ENCODE peak calls at places on chromosomes 5 and 9, in four cellular contexts. One of them, this sample, is unnamed.

GRCh38 chr5:16558984-16559629 is 57.7 kb downstream of the RETREG1 start:
- DNase-seq in IMR-90: no peak
- DNase-seq in GM12878: no peak
- DNase-seq in K562: no peak
- DNase-seq in this sample: no peak

GRCh38 chr5:144036476-144036875 is 134.0 kb downstream of the YIPF5 start:
- DNase-seq in IMR-90: peak; percentile 17
- DNase-seq in GM12878: no peak
- DNase-seq in K562: no peak
- DNase-seq in this sample: no peak

GRCh38 chr9:97617939-97618416 is 15.2 kb downstream of the TSTD2 start:
- DNase-seq in IMR-90: no peak
- DNase-seq in K562: no peak
- DNase-seq in GM12878: no peak
- DNase-seq in this sample: no peak

GRCh38 chr5:172766287-172767104 is 4.5 kb downstream of the DUSP1 start:
- DNase-seq in K562: no peak
- DNase-seq in GM12878: no peak
- DNase-seq in IMR-90: peak; percentile 94
- DNase-seq in this sample: peak; percentile 94

GRCh38 chr9:131478421-131478868 is 24.3 kb upstream of the POMT1 start:
- DNase-seq in K562: peak; percentile 62
- DNase-seq in GM12878: no peak
- DNase-seq in IMR-90: no peak
- DNase-seq in this sample: peak; percentile 29

GRCh38 chr5:116759860-116760644 is 185.4 kb upstream of the SEMA6A start:
- DNase-seq in GM12878: no peak
- DNase-seq in IMR-90: no peak
- DNase-seq in K562: no peak
- DNase-seq in this sample: no peak

GRCh38 chr9:5611321-5612186 is 17.4 kb upstream of the RIC1 start:
- DNase-seq in GM12878: no peak
- DNase-seq in IMR-90: no peak
- DNase-seq in K562: no peak
- DNase-seq in this sample: no peak

GRCh38 chr5:77518304-77518703 is 26.2 kb upstream of the WDR41 start:
- DNase-seq in K562: peak; percentile 28
- DNase-seq in IMR-90: peak; percentile 2
- DNase-seq in GM12878: no peak
- DNase-seq in this sample: peak; percentile 2

GRCh38 chr5:154129868-154130267 is 60.7 kb upstream of the GALNT10 start:
- DNase-seq in K562: no peak
- DNase-seq in GM12878: no peak
- DNase-seq in IMR-90: no peak
- DNase-seq in this sample: no peak

GRCh38 chr5:140040358-140040757 is 2.7 kb downstream of the NRG2 start:
- DNase-seq in IMR-90: no peak
- DNase-seq in GM12878: no peak
- DNase-seq in K562: no peak
- DNase-seq in this sample: no peak

GRCh38 chr5:140042551-140043507 is at the start of gene NRG2:
- DNase-seq in GM12878: no peak
- DNase-seq in IMR-90: peak; percentile 7
- DNase-seq in K562: peak; percentile 36
- DNase-seq in this sample: peak; percentile 65

GRCh38 chr5:140039561-140039960 is 3.5 kb downstream of the NRG2 start:
- DNase-seq in K562: no peak
- DNase-seq in IMR-90: no peak
- DNase-seq in GM12878: peak; percentile 37
- DNase-seq in this sample: no peak

GRCh38 chr5:140041492-140042421 is 1.3 kb downstream of the NRG2 start:
- DNase-seq in K562: no peak
- DNase-seq in IMR-90: peak; percentile 12
- DNase-seq in GM12878: peak; percentile 36
- DNase-seq in this sample: peak; percentile 82

DNA sequence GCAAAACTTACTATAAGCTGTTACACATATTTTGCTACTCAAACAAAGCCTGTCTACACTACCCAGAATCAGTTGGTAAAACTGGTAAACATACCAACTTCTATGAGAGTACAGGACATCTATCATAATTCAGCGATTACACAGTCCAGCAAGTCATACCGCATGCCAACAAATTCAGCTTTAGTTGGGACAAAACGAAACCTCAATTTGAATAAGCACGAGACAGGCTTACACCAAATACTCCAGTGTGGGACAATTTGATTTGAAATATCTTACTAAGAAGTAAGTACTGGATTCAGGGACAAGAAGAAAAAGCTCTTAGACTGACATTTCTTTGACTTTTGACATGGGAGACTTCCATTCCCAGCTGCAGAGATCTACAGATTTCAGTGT is 2.0 kb downstream of the NRG2 start:
- DNase-seq in GM12878: no peak
- DNase-seq in K562: no peak
- DNase-seq in IMR-90: no peak
- DNase-seq in this sample: no peak
- TF ChIP-seq FOS in GM12878: no peak
- TF ChIP-seq FOS in K562: no peak
- TF ChIP-seq FOS in IMR-90: no peak
- TF ChIP-seq FOS in this sample: no peak

GRCh38 chr5:26229848-26230247 is 808.5 kb downstream of the CDH9 start:
- DNase-seq in K562: no peak
- DNase-seq in GM12878: no peak
- DNase-seq in IMR-90: no peak
- DNase-seq in this sample: no peak
- H3K9me3 ChIP-seq in K562: no peaks in the 10 kb centered on the region
- H3K9me3 ChIP-seq in GM12878: no peaks in the 10 kb centered on the region
- H3K9me3 ChIP-seq in IMR-90: peaks cover 39% of the 10 kb centered on the region
- H3K9me3 ChIP-seq in this sample: peaks cover 2% of the 10 kb centered on the region

DNA sequence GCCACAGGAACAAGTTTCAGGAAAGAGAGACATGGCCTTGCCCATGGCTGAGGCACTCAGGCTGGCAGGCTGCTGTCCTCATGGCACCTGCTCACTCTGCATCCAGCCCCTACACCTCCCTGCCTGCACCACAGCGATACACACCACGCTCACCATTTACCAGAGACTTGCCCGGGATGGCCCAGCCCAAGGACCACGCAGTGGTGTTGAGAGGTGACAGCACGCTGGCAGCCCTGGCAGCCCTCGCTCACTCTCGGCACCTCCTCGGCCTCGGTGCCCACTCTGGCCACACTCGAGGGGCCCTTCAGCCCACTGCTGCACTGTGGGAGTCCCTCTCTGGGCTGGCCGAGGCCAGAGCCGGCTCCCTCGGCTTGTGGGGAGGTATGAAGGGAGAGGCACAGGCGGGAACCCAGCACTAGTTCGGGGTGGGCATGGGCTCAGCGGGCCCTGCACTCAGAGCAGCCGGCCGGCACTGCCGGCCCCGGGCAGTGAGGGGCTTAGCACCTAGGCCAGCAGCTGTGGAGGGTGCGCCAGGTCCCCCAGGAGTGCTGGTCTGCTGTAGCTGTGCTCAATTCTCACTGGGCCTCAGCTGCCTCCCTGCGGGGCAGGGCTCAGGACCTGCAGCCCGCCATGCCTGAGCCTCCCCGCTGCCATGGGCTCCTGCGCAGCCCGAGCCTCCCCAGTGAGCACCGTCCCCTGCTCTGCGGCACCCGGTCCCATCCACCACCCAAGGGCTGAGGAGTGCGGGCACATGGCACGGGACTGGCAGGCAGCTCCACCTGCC is 20.3 kb downstream of the ZDHHC11B start:
- DNase-seq in GM12878: no peak
- DNase-seq in K562: no peak
- DNase-seq in IMR-90: no peak
- DNase-seq in this sample: no peak
- H3K4me1 ChIP-seq in GM12878: no peaks in the 10 kb centered on the region
- H3K4me1 ChIP-seq in K562: peaks cover 22% of the 10 kb centered on the region
- H3K4me1 ChIP-seq in IMR-90: no peaks in the 10 kb centered on the region
- H3K4me1 ChIP-seq in this sample: no peaks in the 10 kb centered on the region

DNA sequence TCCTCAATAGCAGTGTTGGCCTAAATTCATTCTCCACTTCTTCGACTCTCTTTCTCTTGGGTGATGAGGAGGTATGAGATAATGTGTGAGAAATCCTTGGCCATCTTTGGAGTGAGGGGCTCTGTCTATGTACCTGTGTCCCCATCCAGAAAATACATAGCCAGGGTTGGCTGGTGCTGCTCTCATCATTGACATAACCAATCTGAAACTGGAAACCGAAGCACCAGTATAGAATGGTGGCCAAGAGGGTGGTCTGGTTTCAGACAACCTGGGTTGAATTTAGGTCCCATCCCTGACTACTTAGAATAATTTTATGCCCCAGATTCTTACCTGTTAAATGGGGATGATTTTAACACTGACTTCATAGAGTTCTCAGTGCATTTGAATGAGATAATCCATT is 208.1 kb downstream of the ARHGAP26 start:
- DNase-seq in K562: no peak
- DNase-seq in IMR-90: no peak
- DNase-seq in GM12878: no peak
- DNase-seq in this sample: no peak
- TF ChIP-seq FOS in K562: no peak
- TF ChIP-seq FOS in IMR-90: no peak
- TF ChIP-seq FOS in GM12878: no peak
- TF ChIP-seq FOS in this sample: no peak

GRCh38 chr9:118223111-118223510 is 518.9 kb downstream of the TLR4 start:
- DNase-seq in IMR-90: no peak
- DNase-seq in K562: no peak
- DNase-seq in GM12878: no peak
- DNase-seq in this sample: no peak

DNA sequence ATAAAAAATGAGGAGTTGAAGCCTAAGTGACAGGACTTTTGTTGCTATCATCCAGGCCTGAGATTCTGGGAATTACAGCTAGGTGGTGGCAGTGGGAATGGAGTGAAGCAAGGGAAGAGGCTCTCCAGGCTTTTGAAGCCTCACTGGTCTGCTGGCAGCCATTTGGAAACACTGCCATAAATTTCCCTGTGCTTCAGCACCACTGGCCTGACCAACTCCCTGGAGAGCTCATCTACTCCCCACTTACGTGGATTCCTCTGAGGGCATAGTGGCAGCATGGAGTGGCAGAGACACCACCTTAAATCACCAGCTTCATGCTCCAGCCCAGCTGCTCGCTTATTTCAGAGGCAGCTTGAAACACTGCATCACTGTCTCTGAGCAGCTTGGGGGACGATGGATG is 518.2 kb downstream of the TLR4 start:
- DNase-seq in GM12878: no peak
- DNase-seq in K562: no peak
- DNase-seq in IMR-90: no peak
- DNase-seq in this sample: no peak
- H3K9me3 ChIP-seq in GM12878: no peaks in the 10 kb centered on the region
- H3K9me3 ChIP-seq in K562: no peaks in the 10 kb centered on the region
- H3K9me3 ChIP-seq in IMR-90: peaks cover 7% of the 10 kb centered on the region
- H3K9me3 ChIP-seq in this sample: no peaks in the 10 kb centered on the region

GRCh38 chr9:107541523-107541922 is 52.0 kb upstream of the KLF4 start:
- DNase-seq in IMR-90: no peak
- DNase-seq in K562: no peak
- DNase-seq in GM12878: peak; percentile 25
- DNase-seq in this sample: no peak
- H3K4me1 ChIP-seq in IMR-90: peaks cover 2% of the 10 kb centered on the region
- H3K4me1 ChIP-seq in K562: no peaks in the 10 kb centered on the region
- H3K4me1 ChIP-seq in GM12878: no peaks in the 10 kb centered on the region
- H3K4me1 ChIP-seq in this sample: no peaks in the 10 kb centered on the region

GRCh38 chr5:176381979-176382378 is 6.4 kb downstream of the NOP16 start:
- DNase-seq in GM12878: no peak
- DNase-seq in IMR-90: no peak
- DNase-seq in K562: no peak
- DNase-seq in this sample: no peak
- TF ChIP-seq FOS in GM12878: no peak
- TF ChIP-seq FOS in IMR-90: no peak
- TF ChIP-seq FOS in K562: no peak
- TF ChIP-seq FOS in this sample: no peak

GRCh38 chr5:140800816-140801493 is at the start of gene PCDHA3:
- DNase-seq in GM12878: no peak
- DNase-seq in K562: peak; percentile 6
- DNase-seq in IMR-90: peak; percentile 1
- DNase-seq in this sample: peak; percentile 34

GRCh38 chr5:140791111-140791510 is 3.5 kb upstream of the PCDHA2 start:
- DNase-seq in K562: no peak
- DNase-seq in IMR-90: no peak
- DNase-seq in GM12878: no peak
- DNase-seq in this sample: no peak

GRCh38 chr5:140796718-140797095 is 2.1 kb downstream of the PCDHA2 start:
- DNase-seq in K562: no peak
- DNase-seq in GM12878: no peak
- DNase-seq in IMR-90: no peak
- DNase-seq in this sample: no peak

GRCh38 chr5:140794594-140795258 is at the start of gene PCDHA2:
- DNase-seq in K562: peak; percentile 6
- DNase-seq in IMR-90: no peak
- DNase-seq in GM12878: no peak
- DNase-seq in this sample: no peak

DNA sequence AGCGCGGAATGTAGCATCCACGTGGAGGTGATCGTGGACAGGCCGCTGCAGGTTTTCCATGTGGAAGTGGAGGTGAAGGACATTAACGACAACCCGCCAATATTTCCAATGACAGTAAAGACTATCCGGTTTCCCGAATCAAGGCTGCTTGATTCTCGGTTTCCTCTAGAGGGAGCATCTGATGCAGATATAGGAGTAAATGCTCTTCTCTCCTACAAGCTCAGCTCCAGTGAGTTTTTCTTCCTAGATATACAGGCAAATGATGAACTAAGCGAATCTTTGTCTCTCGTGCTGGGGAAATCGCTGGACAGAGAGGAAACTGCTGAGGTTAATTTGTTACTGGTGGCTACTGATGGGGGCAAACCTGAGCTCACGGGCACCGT is 598 bp downstream of the PCDHA2 start:
- DNase-seq in IMR-90: no peak
- DNase-seq in K562: peak; percentile 9
- DNase-seq in GM12878: no peak
- DNase-seq in this sample: no peak
- H3K9me3 ChIP-seq in IMR-90: peaks cover 14% of the 10 kb centered on the region
- H3K9me3 ChIP-seq in K562: no peaks in the 10 kb centered on the region
- H3K9me3 ChIP-seq in GM12878: no peaks in the 10 kb centered on the region
- H3K9me3 ChIP-seq in this sample: no peaks in the 10 kb centered on the region

DNA sequence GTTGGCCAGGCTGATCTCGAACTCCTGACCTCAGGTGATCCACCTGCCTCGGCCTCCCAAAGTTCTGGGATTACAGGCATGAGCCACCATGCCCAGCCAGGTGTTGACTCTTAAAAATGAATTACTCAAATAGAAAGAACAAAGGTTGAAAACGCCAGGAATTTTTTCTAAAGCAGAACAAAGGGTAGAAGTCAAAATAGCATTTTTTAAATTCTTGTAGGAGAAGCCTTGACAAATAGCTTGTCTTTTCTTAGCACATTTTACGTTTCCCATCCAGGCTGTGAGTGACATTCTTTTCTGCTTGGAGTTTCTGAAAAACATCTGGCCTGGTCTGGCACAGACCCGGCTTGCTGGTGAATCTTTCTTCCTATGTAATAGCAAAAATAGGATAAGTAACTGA is 169.4 kb upstream of the ZNF462 start:
- DNase-seq in K562: no peak
- DNase-seq in GM12878: no peak
- DNase-seq in IMR-90: no peak
- DNase-seq in this sample: no peak
- H3K4me1 ChIP-seq in K562: no peaks in the 10 kb centered on the region
- H3K4me1 ChIP-seq in GM12878: no peaks in the 10 kb centered on the region
- H3K4me1 ChIP-seq in IMR-90: peaks cover 3% of the 10 kb centered on the region
- H3K4me1 ChIP-seq in this sample: no peaks in the 10 kb centered on the region

This sample was measured in endothelial cell of umbilical vein.